ENCODE peak calls at places on chromosome 15, in four cellular contexts. M is A549, C is IMR-90, T is GM12878. B is an unnamed sample.

GRCh38 chr15:70345251-70346019 is 247.7 kb upstream of the TLE3 start:
- DNase-seq in T (no peak), M (no peak), C (no peak), B (no peak)

GRCh38 chr15:59819047-59819446 is 129.9 kb upstream of the BNIP2 start:
- DNase-seq in M (no peak), C (no peak), T (no peak), B (no peak)

GRCh38 chr15:29747837-29748417 is 74.3 kb downstream of the TJP1 start:
- DNase-seq in C (peak), M (no peak), T (no peak), B (no peak)

GRCh38 chr15:39594056-39594763 is 13.3 kb downstream of the THBS1 start:
- DNase-seq in C (peak), T (no peak), M (no peak), B (no peak)

GRCh38 chr15:99385865-99386264 is 134.6 kb downstream of the LRRC28 start:
- DNase-seq in C (peak), M (no peak), T (no peak), B (no peak)

GRCh38 chr15:101608182-101608581 is 44.0 kb downstream of the TM2D3 start:
- DNase-seq in C (no peak), M (no peak), T (no peak), B (peak)

GRCh38 chr15:63079938-63080626 is 37.5 kb downstream of the TPM1 start:
- DNase-seq in C (peak), T (no peak), M (peak), B (no peak)

GRCh38 chr15:57654136-57654845 is 52.2 kb upstream of the POLR2M start:
- DNase-seq in C (peak), T (no peak), M (no peak), B (no peak)

GRCh38 chr15:95994418-95994817 is 336.1 kb upstream of the NR2F2 start:
- DNase-seq in M (no peak), T (no peak), C (peak), B (no peak)

GRCh38 chr15:62935300-62936081 is 107.1 kb upstream of the TPM1 start:
- DNase-seq in M (no peak), C (no peak), T (no peak), B (no peak)

GRCh38 chr15:31325432-31325975 is 1.1 kb upstream of the KLF13 start:
- DNase-seq in M (peak), C (peak), T (no peak), B (peak)

GRCh38 chr15:24696201-24696600 is 20.6 kb downstream of the NPAP1 start:
- DNase-seq in T (no peak), C (no peak), M (no peak), B (no peak)

DNA sequence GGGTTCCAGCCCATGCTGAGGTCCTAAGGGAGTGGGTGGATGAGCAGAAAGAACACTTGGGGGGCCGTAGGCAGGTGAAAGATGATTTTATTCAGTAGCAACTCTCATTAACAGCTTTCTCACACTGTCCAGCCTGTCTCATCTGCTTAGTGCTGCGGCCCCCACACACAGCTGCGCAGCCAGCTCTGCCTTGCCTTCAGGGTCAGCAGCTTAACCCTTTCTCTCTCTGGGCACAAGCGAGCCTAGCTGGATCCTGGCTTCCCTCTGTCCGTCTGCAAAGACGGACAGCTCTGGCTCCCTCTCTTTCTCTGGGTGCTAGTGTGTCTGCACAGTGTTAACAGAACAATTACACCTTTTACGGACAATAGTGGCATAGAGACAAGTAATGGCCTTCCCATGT is 21.3 kb downstream of the NPAP1 start:
- DNase-seq in T (no peak), C (no peak), M (no peak), B (no peak)
- TF ChIP-seq BHLHE40 in T (no peak), C (no peak), M (no peak), B (no peak)

GRCh38 chr15:35209838-35210237 is 124.7 kb upstream of the NANOGP8 start:
- DNase-seq in C (peak), M (no peak), T (no peak), B (no peak)

GRCh38 chr15:35211240-35211952 is 126.3 kb upstream of the NANOGP8 start:
- DNase-seq in T (no peak), C (no peak), M (no peak), B (no peak)

GRCh38 chr15:35208353-35208752 is 123.3 kb upstream of the NANOGP8 start:
- DNase-seq in C (no peak), T (no peak), M (no peak), B (no peak)

GRCh38 chr15:35210370-35210769 is 125.3 kb upstream of the NANOGP8 start:
- DNase-seq in C (no peak), M (no peak), T (no peak), B (no peak)

GRCh38 chr15:35206060-35206675 is 121.1 kb upstream of the NANOGP8 start:
- DNase-seq in T (no peak), C (peak), M (peak), B (no peak)
- TF ChIP-seq BHLHE40 in T (no peak), C (no peak), M (no peak), B (no peak)

GRCh38 chr15:79939399-79939798 is 31.6 kb downstream of the BCL2A1 start:
- DNase-seq in T (no peak), M (no peak), C (no peak), B (no peak)
- TF ChIP-seq BHLHE40 in T (no peak), M (no peak), C (no peak), B (no peak)

DNA sequence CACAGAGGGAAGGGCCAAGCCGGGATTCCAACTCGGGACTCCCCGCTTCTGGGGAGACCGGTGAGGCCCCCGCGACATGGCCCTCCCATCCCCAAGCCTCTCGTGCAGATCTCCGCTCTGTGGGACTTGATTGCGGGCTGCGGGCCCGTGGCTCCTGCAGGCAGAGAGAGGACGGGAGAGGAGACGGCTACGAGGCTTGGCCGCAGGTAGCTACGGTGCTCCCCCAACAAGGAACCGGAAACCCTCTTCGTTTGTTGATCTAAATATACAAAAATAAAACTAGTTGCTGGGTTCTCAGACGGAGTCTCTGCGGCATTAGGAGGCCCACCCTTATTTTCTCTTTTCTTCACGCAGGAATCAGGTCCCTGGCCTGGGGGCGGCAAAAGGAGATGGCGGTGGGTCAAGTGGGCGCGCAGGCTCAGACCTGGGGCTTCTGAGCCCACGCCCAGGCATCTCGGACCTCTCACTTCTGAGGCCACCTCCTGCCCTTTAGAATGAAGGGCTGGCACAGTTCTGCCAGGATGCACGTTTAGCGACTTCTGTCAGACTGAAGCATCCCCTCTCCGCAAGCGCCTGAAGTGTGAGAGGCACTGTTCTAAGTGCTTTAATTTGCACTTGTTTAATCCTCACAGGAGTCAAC is 10.9 kb downstream of the GNB5 start:
- DNase-seq in C (no peak), T (no peak), M (no peak), B (no peak)
- TF ChIP-seq BHLHE40 in C (no peak), T (no peak), M (no peak), B (no peak)

DNA sequence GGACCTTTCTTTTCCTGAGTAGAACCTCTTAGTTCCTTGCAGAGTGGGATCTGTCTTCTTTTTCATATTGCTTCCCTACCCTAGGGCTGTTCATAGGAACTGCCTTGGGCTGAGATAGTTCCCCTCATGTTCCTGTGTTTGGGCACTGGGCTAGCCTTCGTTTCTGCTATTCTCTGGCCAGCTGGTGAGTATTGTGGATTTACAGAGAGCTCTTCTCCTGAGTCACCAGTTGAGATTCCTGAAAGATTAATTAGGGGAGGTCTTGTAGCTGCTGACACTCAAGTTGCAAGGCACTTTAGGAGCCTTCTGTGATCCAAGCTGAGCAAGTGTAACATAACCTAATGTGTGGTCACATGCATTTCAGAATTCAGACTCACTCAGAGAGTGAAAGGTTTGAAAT is 30.7 kb downstream of the CHD2 start:
- DNase-seq in C (peak), T (no peak), M (no peak), B (no peak)
- TF ChIP-seq BHLHE40 in C (no peak), T (no peak), M (no peak), B (no peak)

GRCh38 chr15:55696221-55696620 is 46.7 kb downstream of the PRTG start:
- DNase-seq in T (no peak), M (no peak), C (peak), B (no peak)

GRCh38 chr15:55698653-55699052 is 44.3 kb downstream of the PRTG start:
- DNase-seq in M (no peak), C (no peak), T (no peak), B (no peak)

GRCh38 chr15:55695432-55695831 is 47.5 kb downstream of the PRTG start:
- DNase-seq in T (no peak), M (no peak), C (peak), B (peak)

DNA sequence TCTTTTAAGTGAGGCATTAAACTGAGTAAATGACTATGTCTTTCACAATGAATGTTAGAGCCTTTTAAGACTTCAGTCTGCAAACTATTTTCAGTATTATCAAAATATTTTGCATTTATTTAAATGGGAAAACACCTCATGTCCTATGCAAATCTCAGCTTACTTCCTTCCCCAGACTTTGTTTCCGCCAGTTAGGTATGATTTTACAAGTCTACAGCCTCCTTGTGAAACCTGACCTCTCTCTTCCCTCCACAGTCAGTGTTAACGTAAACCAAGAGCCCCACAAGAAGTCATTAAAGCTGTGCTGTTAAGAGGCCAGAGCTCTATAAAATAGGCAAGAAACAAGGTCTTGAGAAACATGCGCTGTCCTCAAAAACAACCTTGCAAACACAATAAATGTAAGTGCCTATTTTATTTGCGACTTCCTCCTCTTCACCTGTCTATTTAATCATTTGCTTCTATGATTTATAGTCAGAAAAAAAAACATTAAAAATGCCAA is 48.3 kb downstream of the PRTG start:
- DNase-seq in T (peak), M (no peak), C (peak), B (peak)
- TF ChIP-seq BHLHE40 in T (no peak), M (no peak), C (no peak), B (no peak)

GRCh38 chr15:25243800-25244097 is 195.1 kb downstream of the UBE3A start:
- DNase-seq in T (no peak), C (no peak), M (no peak), B (no peak)

GRCh38 chr15:25242957-25243799 is 195.6 kb downstream of the UBE3A start:
- DNase-seq in M (no peak), T (no peak), C (no peak), B (no peak)

GRCh38 chr15:25240461-25241021 is 198.3 kb downstream of the UBE3A start:
- DNase-seq in M (no peak), C (no peak), T (no peak), B (no peak)

GRCh38 chr15:25241241-25241801 is 197.5 kb downstream of the UBE3A start:
- DNase-seq in M (no peak), C (no peak), T (no peak), B (no peak)

DNA sequence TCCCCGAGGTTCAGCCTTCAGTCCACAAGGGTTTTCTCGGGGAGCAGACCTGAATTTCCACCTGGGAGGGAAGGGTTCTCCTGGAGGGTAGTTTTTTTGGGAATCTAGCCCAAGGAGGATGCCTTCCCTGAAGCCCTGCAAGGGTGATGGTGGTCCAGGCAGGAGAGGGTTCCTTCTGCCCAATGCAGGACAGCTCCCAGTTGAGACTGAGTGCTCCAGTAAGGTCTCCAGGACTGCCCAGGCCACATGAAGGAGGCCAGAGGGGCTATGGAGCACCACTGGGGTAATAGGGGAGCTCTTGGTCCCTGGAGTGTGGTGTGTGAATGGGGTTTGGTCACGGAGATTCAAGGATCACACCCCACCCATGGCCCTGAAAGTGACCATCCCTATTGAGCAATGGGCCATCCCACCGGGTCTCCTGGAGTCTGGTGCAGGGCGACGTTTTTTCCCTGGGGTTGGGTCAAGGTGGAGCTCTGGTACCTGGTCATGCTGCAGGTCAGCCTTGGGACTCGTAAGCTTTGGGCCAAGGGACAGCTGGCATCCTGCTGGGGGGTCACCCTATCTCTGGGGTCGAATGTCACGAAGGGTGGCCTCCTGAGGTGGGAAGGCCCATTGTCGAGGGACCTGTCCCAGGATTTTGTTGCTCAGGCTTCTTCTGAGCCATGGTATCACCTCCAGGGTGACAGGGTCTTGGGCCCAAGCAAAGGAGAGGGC is 196.5 kb downstream of the UBE3A start:
- DNase-seq in C (no peak), T (no peak), M (no peak), B (no peak)
- TF ChIP-seq BHLHE40 in C (no peak), T (no peak), M (no peak), B (no peak)

GRCh38 chr15:69026355-69026754 is 11.9 kb downstream of the NOX5 start:
- DNase-seq in C (no peak), T (no peak), M (no peak), B (no peak)

GRCh38 chr15:69018951-69019350 is 4.5 kb downstream of the NOX5 start:
- DNase-seq in T (no peak), M (no peak), C (no peak), B (no peak)

GRCh38 chr15:69025320-69025719 is 10.8 kb downstream of the NOX5 start:
- DNase-seq in C (peak), M (no peak), T (no peak), B (no peak)

GRCh38 chr15:69017978-69018377 is 3.5 kb downstream of the NOX5 start:
- DNase-seq in C (no peak), M (no peak), T (no peak), B (no peak)

GRCh38 chr15:69021895-69022294 is 7.4 kb downstream of the NOX5 start:
- DNase-seq in T (no peak), M (no peak), C (peak), B (no peak)
- TF ChIP-seq BHLHE40 in T (no peak), M (no peak), C (no peak), B (no peak)

GRCh38 chr15:91887921-91888373 is 34.4 kb downstream of the SLCO3A1 start:
- DNase-seq in C (no peak), M (no peak), T (no peak), B (no peak)

GRCh38 chr15:91886878-91887277 is 33.4 kb downstream of the SLCO3A1 start:
- DNase-seq in T (no peak), M (no peak), C (no peak), B (no peak)

GRCh38 chr15:91885714-91886265 is 32.3 kb downstream of the SLCO3A1 start:
- DNase-seq in T (no peak), C (no peak), M (no peak), B (no peak)

GRCh38 chr15:91889143-91889815 is 35.8 kb downstream of the SLCO3A1 start:
- DNase-seq in M (no peak), C (no peak), T (no peak), B (no peak)

DNA sequence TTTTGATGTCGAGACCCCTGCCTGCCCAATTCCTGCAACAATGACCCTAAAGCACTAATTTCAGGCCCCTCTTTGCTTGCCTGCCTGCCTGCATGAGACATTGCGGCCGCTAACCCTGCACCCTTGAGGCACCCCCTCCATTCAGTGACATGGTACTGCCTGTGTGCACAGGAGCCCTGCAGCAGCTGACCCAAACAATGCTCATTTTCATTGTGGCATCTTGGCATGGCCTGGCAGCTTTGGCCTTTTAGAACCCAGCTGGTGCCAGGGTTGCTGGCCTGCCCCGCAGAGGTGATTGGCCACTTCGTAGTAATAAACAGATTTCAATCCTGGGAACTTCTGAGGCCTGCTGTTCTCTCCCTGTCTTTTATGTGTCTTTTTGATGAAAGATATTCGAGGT is 33.8 kb downstream of the SLCO3A1 start:
- DNase-seq in T (no peak), C (no peak), M (no peak), B (no peak)
- TF ChIP-seq BHLHE40 in T (no peak), C (no peak), M (no peak), B (no peak)